ENCODE peak calls at places on chromosomes 6 and 20, in six cellular contexts. V is AG09309, S is lower leg skin, M is astrocyte of the spinal cord, D is A549, Z is cardiac muscle cell. W is an unnamed sample.
A peak's percentile ranks its signal among the peaks of the same experiment; 100 is the strongest.

GRCh38 chr6:85864453-85865401 is 222.0 kb upstream of the SYNCRIP start:
- DNase-seq in V (no peak), S (no peak), M (peak; percentile 35), D (no peak), Z (no peak), W (peak; percentile 34)

GRCh38 chr20:5188736-5189135 is 61.9 kb downstream of the CDS2 start:
- DNase-seq in V (no peak), S (peak; percentile 36), M (no peak), D (no peak), Z (no peak), W (no peak)

GRCh38 chr6:106025655-106026054 is 60.5 kb upstream of the PRDM1 start:
- DNase-seq in V (no peak), S (no peak), M (peak; percentile 13), D (no peak), Z (no peak), W (peak; percentile 78)

GRCh38 chr6:117483004-117483644 is 650 bp downstream of the DCBLD1 start:
- DNase-seq in V (no peak), S (peak; percentile 88), M (peak; percentile 50), D (peak; percentile 38), Z (peak; percentile 78), W (peak; percentile 38)

GRCh38 chr20:11275740-11276139 is 601.9 kb upstream of the JAG1 start:
- DNase-seq in V (no peak), S (no peak), M (no peak), D (no peak), Z (no peak), W (no peak)

GRCh38 chr6:159762681-159763293 is 942 bp downstream of the ACAT2 start:
- DNase-seq in V (no peak), S (peak; percentile 85), M (no peak), D (peak; percentile 9), Z (no peak), W (no peak)

GRCh38 chr6:120147218-120147871 is 797.8 kb upstream of the MAN1A1 start:
- DNase-seq in V (no peak), S (no peak), M (no peak), D (peak; percentile 1), Z (no peak), W (no peak)

GRCh38 chr6:14383393-14384174 is 266.0 kb downstream of the CD83 start:
- DNase-seq in V (no peak), S (no peak), M (no peak), D (no peak), Z (no peak), W (no peak)

GRCh38 chr20:944148-944547 is 28.0 kb upstream of the ANGPT4 start:
- DNase-seq in V (no peak), S (peak; percentile 53), M (no peak), D (no peak), Z (no peak), W (no peak)

DNA sequence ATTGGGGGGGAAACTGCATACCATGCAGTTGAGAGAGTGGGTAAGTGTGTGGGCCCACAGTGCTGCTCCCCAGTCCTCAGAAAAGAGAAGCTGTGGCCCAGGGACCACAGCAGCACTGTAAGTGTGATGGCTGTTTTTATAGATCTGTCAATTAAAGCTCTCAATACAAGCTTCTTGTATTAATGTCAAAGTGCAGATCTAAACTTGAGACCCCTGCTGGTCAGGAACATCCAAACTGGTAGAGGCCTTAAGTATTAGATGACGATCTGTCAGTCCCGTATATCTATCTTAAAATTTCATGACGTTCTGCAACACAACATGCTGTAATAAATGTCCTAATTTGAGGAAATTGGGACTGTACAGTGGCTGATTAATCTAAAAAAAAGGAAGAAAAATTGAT is 74.8 kb downstream of the TULP4 start:
- DNase-seq in V (no peak), S (no peak), M (no peak), D (peak; percentile 27), Z (no peak), W (no peak)
- TF ChIP-seq CTCF in V (no peak), S (no peak), M (peak; percentile 7), D (no peak), Z (no peak), W (peak; percentile 18)

GRCh38 chr6:73504160-73504559 is 16.7 kb downstream of the EEF1A1 start:
- DNase-seq in V (no peak), S (no peak), M (no peak), D (no peak), Z (no peak), W (no peak)
- TF ChIP-seq CTCF in V (no peak), S (no peak), M (no peak), D (no peak), Z (no peak), W (no peak)

DNA sequence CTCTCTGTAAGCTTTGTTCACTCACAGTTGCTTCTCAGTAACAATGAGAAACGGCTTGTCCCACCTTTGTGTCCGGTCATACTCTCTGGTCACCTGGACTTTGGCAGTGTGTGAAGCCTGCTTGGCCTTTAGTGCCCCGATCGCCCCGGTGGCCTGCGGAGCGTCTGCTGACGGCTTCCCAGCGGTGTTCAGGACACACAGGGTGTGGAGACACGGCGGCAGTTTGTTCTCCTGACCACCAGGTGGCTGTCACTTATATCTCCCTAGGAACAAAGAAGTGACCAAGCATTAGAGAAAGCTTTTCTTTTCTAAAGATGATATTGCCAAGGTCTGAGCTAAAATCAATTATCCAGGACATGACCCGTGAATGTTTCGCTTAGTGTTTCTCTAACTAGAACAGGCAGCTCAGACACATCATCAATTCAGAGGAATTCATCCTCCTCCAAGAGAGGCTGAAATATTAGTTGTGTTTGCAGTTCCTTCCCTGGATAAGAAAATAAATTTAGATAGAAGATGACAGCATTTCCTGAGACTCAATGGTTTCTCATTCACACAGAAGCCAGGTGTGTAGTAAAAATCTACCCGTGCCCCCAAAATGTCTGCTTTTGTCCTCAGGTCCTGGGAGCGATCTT is 167.4 kb upstream of the THBS2 start:
- DNase-seq in V (no peak), S (no peak), M (peak; percentile 46), D (no peak), Z (peak; percentile 71), W (peak; percentile 19)
- TF ChIP-seq CTCF in V (no peak), S (no peak), M (peak; percentile 56), D (no peak), Z (peak; percentile 59), W (peak; percentile 26)

DNA sequence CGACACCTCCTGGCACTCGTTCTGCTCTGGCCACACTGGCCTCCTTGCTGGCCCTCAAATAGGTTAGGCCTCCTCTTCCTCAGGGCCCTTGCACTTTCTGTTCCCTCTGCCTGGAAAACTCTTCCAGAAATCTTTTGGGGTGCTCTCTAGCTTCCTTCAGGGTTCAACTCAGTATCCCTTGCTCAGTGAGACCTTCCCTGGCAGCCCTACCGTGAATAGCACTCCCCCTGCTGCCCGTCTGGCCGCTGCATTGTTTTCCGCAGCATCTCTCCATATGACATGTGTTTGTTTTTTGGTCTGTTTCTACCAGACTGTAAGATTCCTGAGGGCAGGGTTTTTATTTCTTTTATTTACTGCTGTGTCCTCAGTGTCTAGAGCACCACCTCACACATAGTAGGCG is 6.7 kb downstream of the DDX27 start:
- DNase-seq in V (no peak), S (no peak), M (no peak), D (no peak), Z (no peak), W (no peak)
- TF ChIP-seq CTCF in V (no peak), S (no peak), M (no peak), D (no peak), Z (no peak), W (no peak)

DNA sequence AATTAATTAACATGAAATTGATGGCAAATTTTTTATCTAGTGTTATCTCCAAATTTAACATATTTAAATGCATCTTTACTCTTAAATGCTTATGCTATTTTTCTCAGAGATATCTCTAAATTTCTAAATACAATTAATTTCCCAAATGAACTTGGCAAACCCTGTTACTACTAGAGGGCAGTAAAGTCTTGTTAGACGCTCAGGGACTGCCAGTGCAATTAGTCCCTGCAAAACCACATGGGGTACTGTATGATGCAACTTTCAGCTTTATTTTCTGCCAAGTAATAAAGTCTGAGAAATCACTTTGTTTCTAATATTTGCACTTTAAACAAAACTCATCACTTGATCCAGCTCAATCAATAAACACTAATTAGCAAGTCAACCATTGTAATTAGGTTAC is 76.0 kb upstream of the ADGRB3 start:
- DNase-seq in V (no peak), S (no peak), M (peak; percentile 31), D (no peak), Z (no peak), W (no peak)
- TF ChIP-seq CTCF in V (no peak), S (no peak), M (no peak), D (no peak), Z (no peak), W (no peak)

W was measured in fibroblast of mammary gland.